ENCODE peak calls at places on chromosome 19, in eight cellular contexts. B, P, Q, Y, J, E, S and I are unnamed samples.

GRCh38 chr19:45135176-45135575 is 25.6 kb downstream of the NKPD1 start:
- DNase-seq in B (no peak), P (no peak), Q (no peak), Y (no peak), J (no peak), E (no peak), S (no peak), I (no peak)

GRCh38 chr19:45739498-45740439 is 6.5 kb downstream of the MEIOSIN start:
- DNase-seq in B (no peak), P (no peak), Q (no peak), Y (no peak), J (no peak), E (no peak), S (no peak), I (no peak)

GRCh38 chr19:46133101-46133627 is 8.7 kb upstream of the IGFL3 start:
- DNase-seq in B (peak; percentile 39), P (no peak), Q (peak; percentile 97), Y (peak; percentile 97), J (peak; percentile 97), E (peak; percentile 95), S (peak; percentile 8), I (no peak)

GRCh38 chr19:50964266-50964665 is 5.1 kb downstream of the KLK6 start:
- DNase-seq in B (no peak), P (no peak), Q (no peak), Y (no peak), J (no peak), E (no peak), S (no peak), I (no peak)

GRCh38 chr19:6020166-6020967 is 42.4 kb upstream of the RANBP3 start:
- DNase-seq in B (peak; percentile 62), P (peak; percentile 45), Q (no peak), Y (no peak), J (no peak), E (no peak), S (no peak), I (no peak)

GRCh38 chr19:5753743-5754142 is 30.8 kb downstream of the PRR22 start:
- DNase-seq in B (no peak), P (no peak), Q (no peak), Y (no peak), J (no peak), E (no peak), S (no peak), I (no peak)

GRCh38 chr19:10651821-10652220 is 2.3 kb upstream of the ILF3 start:
- DNase-seq in B (no peak), P (no peak), Q (no peak), Y (no peak), J (no peak), E (no peak), S (no peak), I (no peak)

GRCh38 chr19:58091251-58091995 is 6.6 kb downstream of the ZSCAN18 start:
- DNase-seq in B (no peak), P (no peak), Q (no peak), Y (no peak), J (no peak), E (no peak), S (no peak), I (no peak)

GRCh38 chr19:52007805-52008557 is at the start of gene ZNF615:
- DNase-seq in B (peak; percentile 85), P (peak; percentile 95), Q (peak; percentile 34), Y (peak; percentile 65), J (peak; percentile 88), E (peak; percentile 91), S (peak; percentile 92), I (peak; percentile 87)

GRCh38 chr19:39167461-39168257 is 29.1 kb upstream of the NCCRP1 start:
- DNase-seq in B (peak; percentile 80), P (peak; percentile 93), Q (no peak), Y (no peak), J (no peak), E (no peak), S (no peak), I (no peak)

GRCh38 chr19:47124937-47125668 is 5.5 kb upstream of the SAE1 start:
- DNase-seq in B (peak; percentile 51), P (no peak), Q (no peak), Y (no peak), J (peak; percentile 71), E (peak; percentile 74), S (no peak), I (peak; percentile 70)

GRCh38 chr19:50933640-50934039 is 19.2 kb downstream of the KLK5 start:
- DNase-seq in B (no peak), P (no peak), Q (no peak), Y (no peak), J (no peak), E (no peak), S (no peak), I (no peak)

GRCh38 chr19:13460045-13460444 is 46.2 kb downstream of the CACNA1A start:
- DNase-seq in B (no peak), P (no peak), Q (no peak), Y (no peak), J (no peak), E (no peak), S (no peak), I (no peak)

GRCh38 chr19:55063492-55063843 is 520 bp upstream of the RDH13 start:
- DNase-seq in B (no peak), P (peak; percentile 83), Q (no peak), Y (no peak), J (no peak), E (no peak), S (no peak), I (no peak)

GRCh38 chr19:3515891-3516422 is 9.8 kb downstream of the FZR1 start:
- DNase-seq in B (no peak), P (no peak), Q (no peak), Y (peak; percentile 28), J (peak; percentile 23), E (no peak), S (no peak), I (no peak)

GRCh38 chr19:18333680-18334079 is 6.7 kb upstream of the PGPEP1 start:
- DNase-seq in B (no peak), P (no peak), Q (no peak), Y (no peak), J (no peak), E (no peak), S (no peak), I (no peak)

GRCh38 chr19:56116606-56117005 is 4.5 kb downstream of the ZNF787 start:
- DNase-seq in B (no peak), P (no peak), Q (no peak), Y (no peak), J (no peak), E (no peak), S (no peak), I (no peak)

GRCh38 chr19:4090351-4091220 is 23.9 kb upstream of the ZBTB7A start:
- DNase-seq in B (no peak), P (no peak), Q (no peak), Y (no peak), J (no peak), E (no peak), S (no peak), I (no peak)

GRCh38 chr19:55069137-55069858 is 6.3 kb upstream of the RDH13 start:
- DNase-seq in B (peak; percentile 60), P (peak; percentile 88), Q (no peak), Y (no peak), J (peak; percentile 30), E (no peak), S (peak; percentile 44), I (no peak)

DNA sequence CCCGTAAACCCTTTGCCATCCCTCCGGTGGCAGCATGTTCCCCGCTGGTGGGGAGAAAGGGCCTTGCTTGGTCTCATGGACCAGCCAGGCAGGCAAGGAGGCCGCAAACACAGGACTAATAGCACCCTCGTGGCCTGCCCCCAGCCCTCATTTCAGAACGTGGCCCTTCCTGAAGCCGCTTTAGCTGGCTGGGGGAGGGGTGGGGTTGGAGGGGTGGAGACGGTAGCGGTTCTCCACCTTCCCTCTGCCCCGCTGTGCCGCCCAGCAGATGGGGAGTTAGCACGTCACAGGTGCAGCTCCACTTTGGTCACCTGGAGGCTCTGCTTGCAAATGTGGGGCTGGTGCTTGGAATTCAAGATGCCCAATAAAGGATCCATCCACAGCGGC is 59.3 kb upstream of the URI1 start:
- DNase-seq in B (no peak), P (no peak), Q (no peak), Y (no peak), J (no peak), E (no peak), S (no peak), I (no peak)
- TF ChIP-seq CTCF in B (no peak), P (no peak), Q (no peak), Y (no peak), J (no peak), E (no peak), S (no peak), I (no peak)

GRCh38 chr19:41930926-41931592 is 2.8 kb upstream of the ERFL start:
- DNase-seq in B (no peak), P (no peak), Q (no peak), Y (no peak), J (no peak), E (no peak), S (no peak), I (no peak)
- TF ChIP-seq CTCF in B (no peak), P (no peak), Q (peak; percentile 61), Y (peak; percentile 40), J (peak; percentile 42), E (peak; percentile 53), S (no peak), I (no peak)

GRCh38 chr19:15549581-15549980 is 41.3 kb downstream of the CYP4F22 start:
- DNase-seq in B (no peak), P (no peak), Q (no peak), Y (no peak), J (no peak), E (no peak), S (no peak), I (no peak)

GRCh38 chr19:15550273-15550672 is 41.9 kb downstream of the CYP4F22 start:
- DNase-seq in B (no peak), P (no peak), Q (no peak), Y (no peak), J (no peak), E (no peak), S (no peak), I (no peak)

GRCh38 chr19:15551183-15552004 is 43.1 kb downstream of the CYP4F22 start:
- DNase-seq in B (peak; percentile 26), P (peak; percentile 80), Q (no peak), Y (no peak), J (no peak), E (no peak), S (no peak), I (peak; percentile 77)

GRCh38 chr19:15548648-15549047 is 40.3 kb downstream of the CYP4F22 start:
- DNase-seq in B (no peak), P (no peak), Q (no peak), Y (no peak), J (no peak), E (no peak), S (no peak), I (no peak)

DNA sequence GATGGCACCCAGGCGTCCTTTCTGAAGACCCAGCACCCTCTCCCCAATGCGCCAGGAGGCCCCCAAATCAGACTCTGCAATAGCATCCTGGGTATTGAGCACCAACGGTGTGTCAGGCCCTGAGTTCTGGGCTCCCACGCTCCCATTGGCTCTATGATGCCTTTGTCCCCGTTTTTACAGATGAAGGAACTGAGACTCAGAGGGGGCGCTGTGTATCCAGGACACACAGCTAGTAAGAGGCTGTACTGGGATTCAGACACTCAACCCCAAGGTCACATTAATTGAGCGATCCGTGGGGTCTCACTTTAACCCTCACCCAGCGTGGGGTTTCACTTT is 42.5 kb downstream of the CYP4F22 start:
- DNase-seq in B (no peak), P (no peak), Q (no peak), Y (no peak), J (no peak), E (no peak), S (no peak), I (peak; percentile 45)
- TF ChIP-seq CTCF in B (no peak), P (no peak), Q (no peak), Y (no peak), J (no peak), E (peak; percentile 14), S (no peak), I (no peak)

GRCh38 chr19:34241513-34242337 is 12.6 kb upstream of the GARRE1 start:
- DNase-seq in B (peak; percentile 80), P (no peak), Q (no peak), Y (no peak), J (no peak), E (no peak), S (no peak), I (peak; percentile 48)
- TF ChIP-seq CTCF in B (peak; percentile 61), P (peak; percentile 44), Q (peak; percentile 77), Y (peak; percentile 49), J (peak; percentile 52), E (peak; percentile 36), S (no peak), I (no peak)